ENCODE peak calls at places on chromosomes 11 and 22, in four cellular contexts. H, G, L and C are unnamed samples.

GRCh38 chr11:47977651-47978050 is 2.7 kb upstream of the PTPRJ start:
- DNase-seq in H (no peak), G (no peak), L (no peak), C (no peak)

GRCh38 chr11:1304376-1304775 is 5.1 kb downstream of the TOLLIP start:
- DNase-seq in L (peak), G (peak), H (no peak), C (no peak)

GRCh38 chr11:35390737-35391682 is 28.3 kb downstream of the SLC1A2 start:
- DNase-seq in H (no peak), G (peak), L (peak), C (peak)

GRCh38 chr11:28447226-28447625 is 339.0 kb downstream of the METTL15 start:
- DNase-seq in L (peak), G (no peak), H (no peak), C (no peak)

GRCh38 chr11:123405123-123405592 is 24.9 kb upstream of the GRAMD1B start:
- DNase-seq in H (no peak), G (no peak), L (no peak), C (no peak)

GRCh38 chr22:22590136-22590891 is 31.2 kb upstream of the PRAME start:
- DNase-seq in G (no peak), L (no peak), H (no peak), C (no peak)

GRCh38 chr11:68454767-68455166 is 5.8 kb upstream of the PPP6R3 start:
- DNase-seq in L (no peak), H (no peak), G (no peak), C (no peak)

GRCh38 chr11:92638678-92639077 is 330.8 kb upstream of the MTNR1B start:
- DNase-seq in L (no peak), H (no peak), G (no peak), C (no peak)

GRCh38 chr11:66221726-66222236 is 46.7 kb upstream of the RAB1B start:
- DNase-seq in L (no peak), H (no peak), G (peak), C (no peak)

GRCh38 chr22:28123989-28124766 is 205.1 kb upstream of the PITPNB start:
- DNase-seq in L (no peak), G (no peak), H (no peak), C (no peak)

GRCh38 chr11:87236368-87236767 is 198.6 kb downstream of the TMEM135 start:
- DNase-seq in G (no peak), L (no peak), H (no peak), C (no peak)

GRCh38 chr11:12755510-12755909 is 81.3 kb downstream of the TEAD1 start:
- DNase-seq in L (no peak), H (no peak), G (no peak), C (no peak)

GRCh38 chr22:41636467-41636866 is 15.4 kb downstream of the XRCC6 start:
- DNase-seq in H (no peak), L (no peak), G (no peak), C (no peak)

GRCh38 chr11:78714539-78714938 is 139.9 kb upstream of the NARS2 start:
- DNase-seq in L (no peak), H (no peak), G (no peak), C (no peak)

DNA sequence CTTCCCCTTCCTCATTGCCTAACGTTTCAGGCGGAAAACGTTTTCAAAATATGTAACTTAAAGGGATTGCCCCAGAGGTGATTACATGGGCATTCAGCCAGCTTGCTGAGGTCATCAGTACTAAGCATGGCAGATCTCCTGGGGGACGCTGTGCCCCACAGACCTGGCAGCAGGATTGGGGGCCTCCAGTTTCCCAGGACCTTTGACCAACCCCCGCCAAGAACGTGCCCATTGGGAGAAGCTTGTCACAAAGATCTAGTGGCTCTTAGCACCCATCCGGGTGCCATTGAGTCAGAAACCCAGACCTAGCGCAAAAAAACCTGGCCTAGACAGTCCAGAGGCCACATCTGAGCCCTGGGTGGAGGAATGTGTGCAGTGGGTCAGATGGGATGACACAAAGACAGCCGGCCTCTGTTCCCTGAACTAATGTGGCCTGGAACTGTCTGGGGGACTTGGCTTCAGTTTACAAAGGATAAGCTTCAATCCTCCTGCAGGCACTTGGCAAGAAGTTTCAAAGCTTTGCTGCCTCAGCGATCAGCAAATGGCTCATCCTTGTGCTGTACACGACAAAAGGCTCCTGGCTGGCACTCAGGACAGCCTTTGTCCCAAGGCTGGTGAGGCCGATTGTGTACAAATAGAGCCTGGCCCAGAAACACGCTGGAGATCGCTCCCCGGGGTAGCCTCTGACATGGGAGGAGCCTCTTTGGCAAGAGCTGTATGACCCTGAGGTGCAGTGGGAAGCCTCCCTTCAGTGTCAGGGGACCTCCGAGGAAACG is 9.5 kb downstream of the C1QTNF6 start:
- DNase-seq in G (no peak), H (no peak), L (peak), C (no peak)
- TF ChIP-seq REST in G (no peak), H (no peak), L (no peak), C (no peak)

DNA sequence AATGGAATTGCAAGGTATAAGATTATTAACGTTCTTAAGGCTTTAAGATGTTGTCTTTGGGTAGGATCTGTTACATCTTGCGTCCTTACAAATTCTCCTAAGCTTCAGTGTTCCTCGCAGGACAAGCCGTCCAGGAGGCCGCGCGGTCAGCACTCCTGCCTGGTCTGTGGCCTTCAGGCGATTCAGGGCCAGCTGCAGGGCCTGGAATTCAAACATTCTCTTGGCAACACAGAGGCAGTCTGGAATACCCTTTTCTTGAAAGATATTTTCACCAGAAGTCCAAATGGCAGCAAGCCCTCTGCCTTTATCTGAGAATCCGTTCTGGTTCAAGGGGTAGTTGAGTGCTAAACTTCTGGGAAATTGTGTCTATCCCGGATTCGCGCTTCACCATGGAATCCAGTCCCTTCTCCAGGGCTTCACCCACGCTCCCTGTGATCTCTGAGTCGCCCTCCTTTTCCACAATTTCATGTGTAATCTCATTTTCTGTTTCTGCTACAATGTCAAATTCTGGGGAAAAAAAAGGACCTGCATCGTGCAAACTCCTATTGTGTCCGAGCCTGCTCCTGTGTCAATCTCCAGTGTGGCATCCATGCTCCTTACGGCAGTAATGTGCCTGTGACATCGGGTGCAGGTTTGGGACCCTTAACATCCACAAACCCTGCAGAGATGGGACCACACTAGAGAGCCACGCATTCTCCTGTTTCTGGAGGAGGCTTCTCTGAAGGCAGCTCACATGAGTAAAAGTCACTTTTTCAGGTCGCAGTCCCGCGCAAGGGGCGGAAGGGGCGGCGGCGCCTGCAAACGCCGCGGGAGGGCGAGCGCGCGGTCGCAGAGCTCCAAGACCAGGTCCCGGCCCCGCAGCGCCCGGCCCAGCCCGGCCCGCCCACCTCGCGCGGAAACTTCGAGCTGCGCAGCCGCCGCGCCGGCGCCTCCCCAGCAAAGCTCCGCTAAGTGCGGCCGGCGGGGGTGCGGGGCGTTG is 25.3 kb upstream of the SORL1 start:
- DNase-seq in L (no peak), G (peak), H (peak), C (no peak)
- TF ChIP-seq TCF7L2 in L (no peak), G (no peak), H (no peak), C (no peak)

GRCh38 chr11:57667715-57668466 is at the start of gene ZDHHC5:
- DNase-seq in G (peak), H (peak), L (peak), C (peak)

GRCh38 chr11:57663975-57664374 is 3.9 kb upstream of the ZDHHC5 start:
- DNase-seq in G (no peak), H (no peak), L (no peak), C (no peak)

GRCh38 chr11:57662893-57663292 is 5.0 kb upstream of the ZDHHC5 start:
- DNase-seq in H (no peak), L (no peak), G (peak), C (no peak)

GRCh38 chr11:57668467-57668890 is 565 bp downstream of the ZDHHC5 start:
- DNase-seq in L (no peak), H (no peak), G (peak), C (no peak)

DNA sequence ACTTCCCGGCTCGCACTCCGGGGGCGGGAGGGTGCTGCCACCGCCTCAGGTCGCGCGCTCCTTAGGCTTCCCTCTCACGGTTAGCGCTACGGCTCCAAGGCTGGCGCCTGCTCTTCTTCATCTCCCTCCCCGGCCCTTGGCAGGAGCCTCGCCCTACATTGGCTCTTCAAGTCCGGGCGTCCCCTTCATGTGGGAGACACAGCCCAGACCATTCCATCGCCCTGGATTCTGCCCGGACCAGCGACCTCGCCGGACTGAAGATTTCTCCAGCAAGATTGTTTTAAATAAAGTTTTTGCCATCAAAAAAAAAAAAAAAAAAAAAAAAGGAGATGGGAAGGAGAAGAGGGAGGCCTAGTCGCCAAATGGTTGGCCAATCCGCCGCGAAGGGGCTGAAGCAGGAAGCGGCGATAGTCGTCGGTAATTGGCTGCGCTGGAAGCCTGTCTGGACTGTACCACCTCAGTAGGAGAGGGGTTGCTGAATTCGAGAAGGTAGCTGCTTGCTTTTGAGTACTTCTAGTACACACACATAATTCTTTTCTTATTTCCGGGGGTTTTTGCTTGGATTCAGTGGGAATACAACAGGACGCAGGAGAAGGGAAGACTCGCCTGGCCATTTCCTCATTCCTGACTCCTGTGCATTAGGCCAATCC is 724 bp upstream of the ZDHHC5 start:
- DNase-seq in L (peak), G (peak), H (peak), C (peak)
- TF ChIP-seq REST in L (no peak), G (no peak), H (no peak), C (no peak)

GRCh38 chr11:125132586-125132985 is 21.2 kb upstream of the TMEM218 start:
- DNase-seq in G (no peak), L (no peak), H (no peak), C (no peak)
- TF ChIP-seq TCF7L2 in G (no peak), L (no peak), H (no peak), C (no peak)

GRCh38 chr11:61499816-61500491 is 8.6 kb upstream of the LRRC10B start:
- DNase-seq in G (no peak), H (no peak), L (no peak), C (no peak)
- TF ChIP-seq REST in G (no peak), H (no peak), L (no peak), C (no peak)

GRCh38 chr22:29330753-29331152 is 15.3 kb upstream of the RASL10A start:
- DNase-seq in L (no peak), G (no peak), H (no peak), C (no peak)
- TF ChIP-seq TCF7L2 in L (no peak), G (no peak), H (no peak), C (no peak)

GRCh38 chr11:62054484-62055121 is 69.2 kb upstream of the INCENP start:
- DNase-seq in H (peak), G (peak), L (peak), C (peak)

GRCh38 chr11:62054081-62054480 is 69.7 kb upstream of the INCENP start:
- DNase-seq in G (no peak), H (no peak), L (no peak), C (no peak)

GRCh38 chr11:62055970-62056369 is 67.8 kb upstream of the INCENP start:
- DNase-seq in L (no peak), H (no peak), G (no peak), C (no peak)

GRCh38 chr11:62061356-62062222 is 62.2 kb upstream of the INCENP start:
- DNase-seq in G (no peak), H (no peak), L (peak), C (no peak)

GRCh38 chr11:62057069-62057468 is 66.7 kb upstream of the INCENP start:
- DNase-seq in H (no peak), L (no peak), G (no peak), C (no peak)
- TF ChIP-seq REST in H (no peak), L (no peak), G (no peak), C (no peak)